ENCODE peak calls at places on chromosomes 3 and 15, in ten cellular contexts. B is IMR-90, W is uterus, Z is heart left ventricle, H is transverse colon, T is breast epithelium, C is sigmoid colon, G is stomach, V is A549, U is upper lobe of left lung. Q is an unnamed sample.

GRCh38 chr15:90597477-90598052 is 67.8 kb downstream of the CRTC3 start:
- DNase-seq in Z (no peak), H (no peak), V (no peak), G (no peak), C (no peak), T (no peak), B (no peak), U (no peak), W (no peak), Q (no peak)

GRCh38 chr15:59185725-59186124 is 20.9 kb upstream of the LDHAL6B start:
- DNase-seq in W (no peak), U (no peak), G (no peak), C (no peak), Z (no peak), T (no peak), B (no peak), H (no peak), V (peak; percentile 36), Q (no peak)

GRCh38 chr3:123285066-123285465 is 83.3 kb downstream of the SEC22A start:
- DNase-seq in Z (no peak), W (no peak), T (no peak), H (no peak), B (no peak), U (no peak), V (no peak), C (no peak), G (no peak), Q (no peak)

GRCh38 chr15:100809151-100809550 is 70.5 kb upstream of the ALDH1A3 start:
- DNase-seq in T (no peak), G (no peak), B (no peak), W (no peak), V (no peak), Z (no peak), U (no peak), C (no peak), H (no peak), Q (no peak)

GRCh38 chr3:148319161-148319915 is 378.4 kb upstream of the AGTR1 start:
- DNase-seq in W (no peak), V (no peak), U (no peak), Z (no peak), B (peak; percentile 90), G (no peak), T (no peak), C (no peak), H (no peak), Q (no peak)

GRCh38 chr3:161108840-161109239 is 3.7 kb upstream of the B3GALNT1 start:
- DNase-seq in B (no peak), C (no peak), H (no peak), G (no peak), W (no peak), V (peak; percentile 3), Z (no peak), T (no peak), U (no peak), Q (no peak)

GRCh38 chr3:43953814-43954241 is 263.1 kb downstream of the ABHD5 start:
- DNase-seq in U (no peak), V (peak; percentile 14), C (no peak), T (no peak), H (no peak), G (no peak), B (peak; percentile 24), Z (no peak), W (no peak), Q (peak; percentile 64)

GRCh38 chr15:81380203-81380602 is 6.2 kb upstream of the TMC3 start:
- DNase-seq in U (no peak), T (no peak), H (no peak), B (no peak), V (no peak), G (no peak), W (no peak), Z (no peak), C (no peak), Q (no peak)

GRCh38 chr3:172449468-172450149 is 1.4 kb upstream of the GHSR start:
- DNase-seq in W (no peak), U (no peak), G (no peak), B (peak; percentile 25), H (no peak), C (no peak), Z (no peak), V (no peak), T (no peak), Q (peak; percentile 54)

GRCh38 chr3:38746641-38747040 is 69.4 kb downstream of the SCN10A start:
- DNase-seq in H (no peak), C (no peak), U (no peak), W (no peak), G (no peak), T (no peak), V (no peak), B (no peak), Z (no peak), Q (no peak)

GRCh38 chr3:56126632-56127031 is 341.6 kb downstream of the ERC2 start:
- DNase-seq in Z (no peak), W (no peak), B (no peak), C (no peak), V (no peak), T (no peak), H (no peak), G (no peak), U (no peak), Q (no peak)

GRCh38 chr3:21417991-21418390 is 333.0 kb downstream of the ZNF385D start:
- DNase-seq in V (no peak), U (no peak), W (no peak), H (no peak), B (no peak), G (no peak), C (no peak), T (no peak), Z (no peak), Q (no peak)

GRCh38 chr3:152638707-152639450 is 196.1 kb upstream of the P2RY1 start:
- DNase-seq in G (no peak), U (no peak), Z (no peak), T (no peak), V (no peak), B (no peak), C (peak; percentile 81), W (peak; percentile 72), H (no peak), Q (no peak)

GRCh38 chr3:186021673-186022362 is 84.0 kb upstream of the TRA2B start:
- DNase-seq in H (no peak), T (no peak), U (no peak), G (no peak), C (no peak), W (no peak), Z (no peak), V (peak; percentile 8), B (peak; percentile 95), Q (no peak)

GRCh38 chr3:77524467-77524866 is 484.6 kb downstream of the ROBO2 start:
- DNase-seq in V (no peak), W (no peak), Z (no peak), C (no peak), B (no peak), U (no peak), G (no peak), H (no peak), T (no peak), Q (no peak)

GRCh38 chr15:66907826-66908502 is 157.4 kb upstream of the SMAD3 start:
- DNase-seq in V (no peak), U (peak; percentile 57), T (no peak), H (peak; percentile 42), G (no peak), C (peak; percentile 88), W (no peak), B (peak; percentile 37), Z (peak; percentile 59), Q (peak; percentile 70)

GRCh38 chr3:184594386-184595035 is 32.9 kb downstream of the EPHB3 start:
- DNase-seq in G (no peak), T (no peak), Z (no peak), B (no peak), W (peak; percentile 35), C (no peak), V (no peak), H (no peak), U (no peak), Q (no peak)

GRCh38 chr3:160278210-160278609 is 53.0 kb downstream of the C3orf80 start:
- DNase-seq in Z (no peak), W (no peak), T (no peak), G (no peak), H (no peak), V (no peak), C (no peak), U (no peak), B (no peak), Q (no peak)

GRCh38 chr3:127720985-127721384 is 48.2 kb downstream of the ABTB1 start:
- DNase-seq in G (no peak), C (peak; percentile 44), Z (no peak), H (no peak), V (no peak), T (no peak), B (no peak), U (no peak), W (no peak), Q (no peak)

GRCh38 chr3:9397911-9398714 is 698 bp downstream of the SETD5 start:
- DNase-seq in B (peak; percentile 29), C (peak; percentile 79), U (peak; percentile 44), W (peak; percentile 47), Z (peak; percentile 40), G (peak; percentile 43), H (peak; percentile 56), T (peak; percentile 54), V (peak; percentile 48), Q (peak; percentile 68)
- H3K4me1 ChIP-seq in B (peaks cover 7% of the 10 kb centered on the region), C (peaks cover 71% of the 10 kb centered on the region), U (peaks cover 72% of the 10 kb centered on the region), W (peaks cover 12% of the 10 kb centered on the region), Z (peaks cover 74% of the 10 kb centered on the region), G (peaks cover 72% of the 10 kb centered on the region), H (peaks cover 71% of the 10 kb centered on the region), T (peaks cover 37% of the 10 kb centered on the region), V (peaks cover 56% of the 10 kb centered on the region), Q (peaks cover 35% of the 10 kb centered on the region)

GRCh38 chr3:4996771-4997291 is 17.6 kb downstream of the BHLHE40 start:
- DNase-seq in T (no peak), G (no peak), H (no peak), W (no peak), V (no peak), U (peak; percentile 1), C (peak; percentile 25), Z (no peak), B (no peak), Q (no peak)
- TF ChIP-seq CTCF in T (no peak), G (no peak), H (no peak), W (no peak), V (no peak), U (no peak), C (no peak), Z (no peak), B (no peak), Q (no peak)

GRCh38 chr15:74625693-74626092 is 10.1 kb downstream of the CLK3 start:
- DNase-seq in C (no peak), H (no peak), G (no peak), Z (no peak), B (no peak), U (no peak), V (no peak), W (no peak), T (no peak), Q (no peak)
- TF ChIP-seq POLR2A in C (no peak), H (no peak), G (no peak), Z (no peak), B (no peak), U (no peak), V (no peak), W (no peak), T (no peak), Q (no peak)

DNA sequence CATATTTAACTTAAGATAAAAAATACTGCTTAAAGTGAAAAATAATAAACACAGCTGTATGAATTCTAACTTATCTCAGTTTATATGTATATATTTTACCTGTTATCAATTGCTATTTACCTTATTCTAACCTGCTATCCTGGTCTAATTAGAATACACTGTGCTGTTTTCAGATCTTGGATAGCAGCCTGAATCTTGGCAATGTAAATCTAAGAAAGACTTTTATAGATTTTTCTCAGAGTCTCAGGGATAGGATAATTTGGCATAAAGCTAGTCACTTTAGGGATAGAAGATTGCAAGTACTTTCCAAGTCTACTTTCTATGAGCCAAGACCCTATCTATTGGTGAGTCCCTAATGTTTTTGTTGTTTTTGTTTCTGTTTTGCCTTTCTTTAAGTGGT is 695.6 kb downstream of the NAALADL2 start:
- DNase-seq in V (no peak), U (no peak), C (no peak), B (no peak), Z (no peak), H (no peak), T (no peak), W (no peak), G (no peak), Q (no peak)
- H3K4me1 ChIP-seq in V (no peaks in the 10 kb centered on the region), U (no peaks in the 10 kb centered on the region), C (no peaks in the 10 kb centered on the region), B (no peaks in the 10 kb centered on the region), Z (no peaks in the 10 kb centered on the region), H (no peaks in the 10 kb centered on the region), T (no peaks in the 10 kb centered on the region), W (no peaks in the 10 kb centered on the region), G (no peaks in the 10 kb centered on the region), Q (no peaks in the 10 kb centered on the region)

Q was measured in adrenal gland.